ENCODE peak calls at places on chromosomes 7 and 10, in six cellular contexts. One of them, this sample, is unnamed.

GRCh38 chr10:34933676-34934075 is 118.6 kb upstream of the PARD3 start:
- DNase-seq in hippocampal formation: no peak
- DNase-seq in NCI-H2029: no peak
- DNase-seq in iPS-NIHi11: no peak
- DNase-seq in HEK293T: no peak
- DNase-seq in ACHN: no peak
- DNase-seq in this sample: no peak

GRCh38 chr7:111855161-111855841 is 293.0 kb upstream of the IMMP2L start:
- DNase-seq in hippocampal formation: peak
- DNase-seq in NCI-H2029: no peak
- DNase-seq in iPS-NIHi11: peak
- DNase-seq in HEK293T: peak
- DNase-seq in ACHN: peak
- DNase-seq in this sample: peak

GRCh38 chr7:26105931-26106330 is 46.1 kb upstream of the NFE2L3 start:
- DNase-seq in hippocampal formation: no peak
- DNase-seq in NCI-H2029: no peak
- DNase-seq in iPS-NIHi11: no peak
- DNase-seq in HEK293T: no peak
- DNase-seq in ACHN: no peak
- DNase-seq in this sample: no peak

GRCh38 chr7:88635149-88635548 is 124.4 kb upstream of the ZNF804B start:
- DNase-seq in hippocampal formation: no peak
- DNase-seq in NCI-H2029: no peak
- DNase-seq in iPS-NIHi11: peak
- DNase-seq in HEK293T: no peak
- DNase-seq in ACHN: no peak
- DNase-seq in this sample: no peak

GRCh38 chr10:103458720-103459119 is at the start of gene CALHM1:
- DNase-seq in hippocampal formation: no peak
- DNase-seq in NCI-H2029: peak
- DNase-seq in iPS-NIHi11: peak
- DNase-seq in HEK293T: no peak
- DNase-seq in ACHN: no peak
- DNase-seq in this sample: no peak

GRCh38 chr7:32891046-32891799 is at the start of gene KBTBD2:
- DNase-seq in hippocampal formation: peak
- DNase-seq in NCI-H2029: peak
- DNase-seq in iPS-NIHi11: peak
- DNase-seq in HEK293T: peak
- DNase-seq in ACHN: peak
- DNase-seq in this sample: peak

GRCh38 chr7:122550545-122550944 is 148.4 kb downstream of the RNF133 start:
- DNase-seq in hippocampal formation: no peak
- DNase-seq in NCI-H2029: no peak
- DNase-seq in iPS-NIHi11: no peak
- DNase-seq in HEK293T: no peak
- DNase-seq in ACHN: peak
- DNase-seq in this sample: no peak

GRCh38 chr7:22074961-22075360 is 129.3 kb upstream of the CDCA7L start:
- DNase-seq in hippocampal formation: no peak
- DNase-seq in NCI-H2029: no peak
- DNase-seq in iPS-NIHi11: no peak
- DNase-seq in HEK293T: no peak
- DNase-seq in ACHN: no peak
- DNase-seq in this sample: no peak

GRCh38 chr10:28089467-28089866 is 90.6 kb upstream of the ODAD2 start:
- DNase-seq in hippocampal formation: no peak
- DNase-seq in NCI-H2029: no peak
- DNase-seq in iPS-NIHi11: no peak
- DNase-seq in HEK293T: no peak
- DNase-seq in ACHN: peak
- DNase-seq in this sample: no peak

GRCh38 chr7:98251251-98251843 is 685 bp downstream of the TECPR1 start:
- DNase-seq in hippocampal formation: no peak
- DNase-seq in NCI-H2029: peak
- DNase-seq in iPS-NIHi11: no peak
- DNase-seq in HEK293T: peak
- DNase-seq in ACHN: peak
- DNase-seq in this sample: no peak

GRCh38 chr7:150404172-150404784 is 25.1 kb downstream of the ZNF775 start:
- DNase-seq in hippocampal formation: no peak
- DNase-seq in NCI-H2029: no peak
- DNase-seq in iPS-NIHi11: no peak
- DNase-seq in HEK293T: no peak
- DNase-seq in ACHN: no peak
- DNase-seq in this sample: no peak

This sample was measured in endothelial cell.